ENCODE peak calls at places on chromosomes 11 and 22, in nine cellular contexts. C, X, J, B, Q, I, M, D and S are unnamed samples.

GRCh38 chr11:134614141-134614540 is 202.1 kb upstream of the B3GAT1 start:
- DNase-seq in M (no peak), X (no peak), B (no peak), C (no peak), D (no peak), J (no peak), I (no peak), Q (no peak), S (no peak)

GRCh38 chr11:58525037-58525614 is 17.2 kb upstream of the OR5B21 start:
- DNase-seq in B (no peak), J (peak), D (no peak), C (peak), Q (no peak), M (peak), X (no peak), I (peak), S (no peak)

GRCh38 chr11:118545533-118545932 is 14.5 kb downstream of the TMEM25 start:
- DNase-seq in J (no peak), X (no peak), B (no peak), C (no peak), Q (no peak), I (no peak), M (no peak), D (no peak), S (no peak)

GRCh38 chr11:782264-783174 is 5.2 kb upstream of the GATD1 start:
- DNase-seq in B (no peak), D (no peak), I (no peak), Q (no peak), M (no peak), J (no peak), C (no peak), X (no peak), S (no peak)

GRCh38 chr22:28029962-28030361 is 110.9 kb upstream of the PITPNB start:
- DNase-seq in Q (no peak), X (no peak), C (no peak), D (no peak), M (no peak), J (no peak), B (no peak), I (no peak), S (no peak)

GRCh38 chr11:3120071-3120792 is 44.9 kb downstream of the OSBPL5 start:
- DNase-seq in B (no peak), X (no peak), J (peak), M (no peak), D (no peak), Q (peak), C (no peak), I (no peak), S (no peak)

GRCh38 chr11:72848846-72849466 is 34.7 kb downstream of the ATG16L2 start:
- DNase-seq in Q (no peak), C (peak), M (peak), I (peak), B (peak), X (no peak), D (peak), J (no peak), S (no peak)

GRCh38 chr11:118614511-118614910 is 7.1 kb downstream of the PHLDB1 start:
- DNase-seq in C (no peak), J (no peak), B (no peak), Q (peak), I (no peak), M (no peak), D (no peak), X (no peak), S (no peak)

GRCh38 chr11:35214792-35215193 is 75.8 kb downstream of the CD44 start:
- DNase-seq in C (no peak), M (no peak), Q (no peak), J (no peak), B (peak), X (peak), D (no peak), I (no peak), S (peak)

GRCh38 chr11:131904756-131905155 is 534.3 kb downstream of the NTM start:
- DNase-seq in M (no peak), Q (no peak), X (no peak), D (no peak), I (no peak), J (no peak), C (no peak), B (no peak), S (peak)

GRCh38 chr11:124115782-124116616 is 749 bp downstream of the VWA5A start:
- DNase-seq in M (no peak), J (no peak), Q (no peak), D (no peak), I (no peak), C (no peak), X (no peak), B (no peak), S (no peak)

GRCh38 chr11:68598816-68599653 is 85.3 kb upstream of the GAL start:
- DNase-seq in M (no peak), I (no peak), D (no peak), C (no peak), Q (no peak), J (no peak), B (no peak), X (no peak), S (peak)

GRCh38 chr11:118912742-118913410 is 12.8 kb downstream of the BCL9L start:
- DNase-seq in B (peak), X (no peak), D (no peak), Q (no peak), M (no peak), J (no peak), I (no peak), C (peak), S (no peak)

GRCh38 chr11:75084883-75085282 is 11.8 kb downstream of the OR2AT4 start:
- DNase-seq in B (no peak), D (no peak), J (no peak), X (no peak), Q (no peak), M (no peak), I (no peak), C (no peak), S (no peak)

GRCh38 chr11:102604011-102604410 is 21.1 kb downstream of the MMP20 start:
- DNase-seq in B (no peak), C (no peak), D (no peak), J (no peak), I (no peak), X (no peak), Q (no peak), M (no peak), S (no peak)